ENCODE peak calls at places on chromosomes 6 and 20, in eight cellular contexts. I is hepatocyte; T is pancreas; E is OCI-LY7; C is sigmoid colon; X is stomach; O is CD8-positive, alpha-beta T cell; B is body of pancreas. Q is an unnamed sample.

GRCh38 chr20:20393207-20393606 is 25.3 kb downstream of the INSM1 start:
- DNase-seq in X (no peak), T (no peak), O (no peak), C (no peak), I (no peak), B (no peak), E (no peak), Q (no peak)

GRCh38 chr20:41177636-41178035 is 40.3 kb downstream of the PLCG1 start:
- DNase-seq in O (no peak), E (no peak), X (peak), C (no peak), B (no peak), I (peak), T (no peak), Q (no peak)

GRCh38 chr6:3512832-3513231 is 56.0 kb upstream of the SLC22A23 start:
- DNase-seq in T (no peak), B (no peak), E (no peak), C (no peak), X (no peak), O (no peak), I (no peak), Q (no peak)

GRCh38 chr6:72579865-72580264 is 42.0 kb upstream of the KCNQ5 start:
- DNase-seq in E (no peak), I (no peak), B (no peak), T (no peak), C (no peak), X (no peak), O (no peak), Q (no peak)

GRCh38 chr20:38164069-38164468 is 1.0 kb downstream of the TGM2 start:
- DNase-seq in C (peak), I (no peak), B (no peak), O (no peak), X (no peak), E (no peak), T (no peak), Q (no peak)

GRCh38 chr6:150527100-150527499 is 72.6 kb upstream of the PLEKHG1 start:
- DNase-seq in T (no peak), O (no peak), C (peak), X (no peak), I (no peak), E (no peak), B (no peak), Q (no peak)

GRCh38 chr20:672975-673604 is 2.5 kb downstream of the SCRT2 start:
- DNase-seq in B (no peak), E (peak), O (no peak), T (no peak), C (no peak), X (no peak), I (no peak), Q (peak)

GRCh38 chr6:33975631-33976424 is 170.1 kb downstream of the GRM4 start:
- DNase-seq in X (peak), I (no peak), O (no peak), T (no peak), C (no peak), E (no peak), B (no peak), Q (peak)

GRCh38 chr20:36969478-36970186 is 18.1 kb upstream of the SAMHD1 start:
- DNase-seq in B (no peak), T (no peak), X (no peak), E (no peak), I (no peak), O (peak), C (no peak), Q (no peak)

GRCh38 chr6:138103876-138104275 is 3.3 kb downstream of the PERP start:
- DNase-seq in C (no peak), O (no peak), T (no peak), X (no peak), B (no peak), I (no peak), E (no peak), Q (no peak)

GRCh38 chr6:83696674-83697073 is 12.2 kb downstream of the SNAP91 start:
- DNase-seq in T (no peak), E (no peak), O (no peak), I (no peak), X (no peak), C (no peak), B (no peak), Q (no peak)

GRCh38 chr6:96542702-96543101 is 20.2 kb upstream of the FHL5 start:
- DNase-seq in T (no peak), I (peak), X (no peak), O (no peak), E (peak), B (no peak), C (no peak), Q (peak)

GRCh38 chr6:51559059-51559458 is 528.4 kb downstream of the PKHD1 start:
- DNase-seq in T (no peak), C (no peak), I (peak), E (no peak), B (no peak), O (no peak), X (peak), Q (peak)

GRCh38 chr6:16876201-16876600 is 114.9 kb upstream of the ATXN1 start:
- DNase-seq in I (no peak), E (no peak), T (no peak), C (no peak), B (no peak), O (no peak), X (no peak), Q (no peak)

GRCh38 chr6:439681-440167 is 48.2 kb downstream of the IRF4 start:
- DNase-seq in I (no peak), C (no peak), T (no peak), B (no peak), O (no peak), E (no peak), X (no peak), Q (no peak)

GRCh38 chr6:89260832-89261231 is 43.7 kb upstream of the GABRR1 start:
- DNase-seq in E (peak), T (no peak), C (no peak), I (peak), O (no peak), B (no peak), X (no peak), Q (peak)

GRCh38 chr6:88477411-88477810 is 311.3 kb upstream of the CNR1 start:
- DNase-seq in T (no peak), X (no peak), I (no peak), E (no peak), B (no peak), O (no peak), C (no peak), Q (no peak)

GRCh38 chr6:25041676-25042598 is 106.2 kb upstream of the RIPOR2 start:
- DNase-seq in C (no peak), B (no peak), I (no peak), X (no peak), O (peak), E (peak), T (no peak), Q (no peak)

GRCh38 chr6:153790048-153790447 is 249.0 kb upstream of the OPRM1 start:
- DNase-seq in E (no peak), C (no peak), I (peak), X (no peak), T (no peak), O (no peak), B (no peak), Q (no peak)

GRCh38 chr20:52972965-52973819 is 1.0 kb downstream of the TSHZ2 start:
- DNase-seq in E (no peak), I (peak), C (peak), O (peak), T (peak), B (no peak), X (no peak), Q (no peak)

GRCh38 chr6:134198093-134198492 is 119.8 kb downstream of the SGK1 start:
- DNase-seq in C (no peak), X (no peak), E (no peak), O (no peak), B (no peak), I (peak), T (no peak), Q (no peak)
- H3K27ac ChIP-seq in C (no peak), X (no peak), E (no peak), O (no peak), B (no peak), I (peak), T (no peak), Q (no peak)

GRCh38 chr20:57804470-57805250 is 94.8 kb upstream of the PMEPA1 start:
- DNase-seq in T (no peak), O (no peak), X (no peak), C (peak), I (no peak), B (no peak), E (no peak), Q (peak)
- TF ChIP-seq CTCF in T (no peak), O (no peak), X (no peak), C (no peak), I (no peak), B (no peak), E (no peak), Q (no peak)

DNA sequence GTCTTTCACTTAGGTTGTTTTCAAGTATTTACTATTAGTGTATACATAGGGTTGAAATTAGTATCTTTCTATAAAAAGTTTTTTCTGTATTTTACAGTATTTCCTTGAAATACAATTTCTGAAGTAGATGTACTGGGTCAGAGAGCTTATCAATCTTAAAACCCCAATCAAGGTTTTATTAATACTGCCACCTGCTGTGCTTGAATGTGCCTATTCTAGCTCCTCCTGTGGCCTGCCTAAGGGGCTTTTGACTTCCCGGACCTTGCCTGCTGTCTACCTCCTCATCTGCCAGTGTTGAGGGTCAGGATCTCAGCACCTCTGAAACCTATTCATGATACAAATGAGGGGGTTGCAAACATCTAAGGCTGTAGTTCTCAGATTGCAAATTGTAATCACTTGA is 9.2 kb downstream of the PACRG start:
- DNase-seq in E (peak), C (no peak), I (no peak), X (no peak), B (no peak), T (no peak), O (no peak), Q (peak)
- H3K4me3 ChIP-seq in E (no peak), C (no peak), I (no peak), X (no peak), B (no peak), T (no peak), O (no peak), Q (no peak)

GRCh38 chr6:168496932-168497331 is 55.9 kb downstream of the SMOC2 start:
- DNase-seq in E (no peak), O (no peak), X (no peak), B (no peak), C (no peak), T (no peak), I (no peak), Q (no peak)

GRCh38 chr6:168499045-168499650 is 58.2 kb downstream of the SMOC2 start:
- DNase-seq in X (no peak), C (no peak), I (no peak), B (no peak), E (no peak), O (no peak), T (no peak), Q (no peak)

GRCh38 chr6:168496139-168496840 is 55.3 kb downstream of the SMOC2 start:
- DNase-seq in B (no peak), X (no peak), C (no peak), O (no peak), T (no peak), E (no peak), I (no peak), Q (no peak)

GRCh38 chr6:168495636-168496035 is 54.7 kb downstream of the SMOC2 start:
- DNase-seq in C (no peak), X (no peak), T (no peak), I (no peak), E (no peak), B (no peak), O (no peak), Q (no peak)

DNA sequence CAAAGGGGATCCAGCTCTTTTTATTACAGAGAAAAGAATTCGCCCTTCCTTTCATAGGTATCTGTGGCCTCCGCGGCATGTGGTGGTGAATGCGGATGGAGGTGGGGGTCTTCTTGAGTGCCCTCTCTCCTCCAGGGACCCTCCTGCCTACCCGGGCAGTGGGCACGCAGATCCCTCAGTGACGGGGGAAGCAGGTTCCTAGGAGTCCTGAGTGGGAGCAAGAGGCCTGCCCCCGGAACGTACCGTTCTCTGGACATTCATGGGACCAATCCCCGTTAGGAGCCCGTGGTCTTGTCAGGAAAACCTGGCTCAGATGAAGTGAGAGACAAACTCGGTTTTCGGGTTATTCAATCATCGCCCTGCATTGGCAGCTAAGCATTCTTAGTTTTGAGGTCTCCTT is 56.4 kb downstream of the SMOC2 start:
- DNase-seq in X (no peak), E (no peak), I (no peak), O (no peak), T (no peak), B (no peak), C (no peak), Q (no peak)
- H3K27ac ChIP-seq in X (no peak), E (no peak), I (no peak), O (no peak), T (no peak), B (no peak), C (no peak), Q (no peak)

GRCh38 chr20:49028684-49029083 is 17.4 kb upstream of the CSE1L start:
- DNase-seq in O (no peak), C (no peak), I (peak), T (no peak), E (peak), X (no peak), B (no peak), Q (no peak)
- TF ChIP-seq CTCF in O (no peak), C (no peak), I (peak), T (no peak), E (peak), X (no peak), B (no peak), Q (peak)

GRCh38 chr6:18326980-18327379 is 60.2 kb upstream of the RNF144B start:
- DNase-seq in E (no peak), T (no peak), I (no peak), O (no peak), C (no peak), X (no peak), B (no peak), Q (no peak)

GRCh38 chr6:18323935-18324707 is 59.8 kb upstream of the DEK start:
- DNase-seq in X (no peak), T (no peak), I (peak), B (no peak), C (no peak), E (peak), O (no peak), Q (peak)

GRCh38 chr6:18327621-18328548 is 59.3 kb upstream of the RNF144B start:
- DNase-seq in T (no peak), C (peak), B (no peak), O (no peak), X (peak), E (peak), I (no peak), Q (peak)

GRCh38 chr6:18326001-18326400 is 61.1 kb upstream of the RNF144B start:
- DNase-seq in B (no peak), O (no peak), C (no peak), T (no peak), X (no peak), I (no peak), E (no peak), Q (no peak)

DNA sequence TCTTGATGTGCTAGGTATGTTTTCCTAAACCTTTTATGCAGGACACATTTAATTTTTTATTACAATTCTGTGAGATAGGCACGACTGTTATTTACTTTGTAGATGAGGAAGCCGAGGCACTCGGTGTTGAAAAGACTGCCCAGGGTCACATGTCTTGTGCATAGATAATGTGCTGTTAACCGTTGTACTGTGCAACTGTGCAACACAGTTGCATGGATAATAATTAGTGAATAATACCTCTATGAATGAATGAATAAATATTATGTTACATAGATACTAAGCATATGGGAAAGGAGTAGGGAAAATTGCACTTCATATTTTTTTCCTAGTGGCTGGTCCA is 60.3 kb upstream of the DEK start:
- DNase-seq in T (no peak), I (no peak), E (peak), X (no peak), O (no peak), C (no peak), B (no peak), Q (no peak)
- H3K4me3 ChIP-seq in T (no peak), I (no peak), E (peak), X (no peak), O (no peak), C (no peak), B (no peak), Q (no peak)

GRCh38 chr20:48467622-48468021 is 360.2 kb downstream of the PREX1 start:
- DNase-seq in O (no peak), C (no peak), I (no peak), B (no peak), X (no peak), T (no peak), E (peak), Q (no peak)
- H3K27ac ChIP-seq in O (no peak), C (no peak), I (no peak), B (no peak), X (no peak), T (no peak), E (no peak), Q (no peak)

GRCh38 chr20:16573011-16573965 is at the start of gene KIF16B:
- DNase-seq in C (peak), B (peak), X (peak), O (peak), I (peak), T (peak), E (peak), Q (peak)
- TF ChIP-seq CTCF in C (no peak), B (no peak), X (no peak), O (no peak), I (peak), T (no peak), E (peak), Q (no peak)

DNA sequence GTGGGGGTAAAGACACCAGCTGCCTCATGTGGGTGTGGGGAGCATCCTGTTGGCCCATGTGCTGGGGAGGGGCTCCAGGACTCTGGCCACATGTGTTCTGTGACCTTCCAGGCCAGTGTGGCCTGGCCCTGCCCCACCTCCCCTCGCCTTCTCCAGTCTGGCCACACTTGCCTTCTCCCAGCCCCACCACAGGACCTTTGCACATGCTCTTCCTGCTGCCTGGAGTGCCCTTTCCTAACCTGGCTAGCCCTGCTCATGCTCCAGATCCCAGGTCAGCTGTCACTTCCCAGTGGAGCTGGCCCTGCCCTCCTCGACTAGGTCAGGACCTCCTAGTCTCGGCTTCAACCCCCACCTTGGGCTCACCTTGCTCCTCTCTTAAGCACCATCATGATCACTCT is 183.8 kb downstream of the CDH4 start:
- DNase-seq in B (no peak), E (no peak), T (no peak), C (no peak), I (no peak), X (no peak), O (no peak), Q (no peak)
- H3K4me3 ChIP-seq in B (no peak), E (no peak), T (no peak), C (no peak), I (no peak), X (no peak), O (no peak), Q (no peak)

Q was measured in WERI-Rb-1.